ENCODE peak calls at places on chromosome 22, in six cellular contexts. Z is SK-MEL-5, P is iPS-NIHi11, T is RWPE2, W is NCI-H187 treated with DMSO at 0.1 percent for 48 hours, I is cerebellum. R is an unnamed sample.

GRCh38 chr22:43000441-43001175 is 14.3 kb downstream of the PACSIN2 start:
- DNase-seq in W (no peak), T (no peak), P (no peak), Z (no peak), I (no peak), R (no peak)

GRCh38 chr22:44692662-44693007 is 9.4 kb upstream of the PRR5 start:
- DNase-seq in P (no peak), I (no peak), Z (no peak), W (no peak), T (no peak), R (no peak)

GRCh38 chr22:48748860-48749554 is 1078.7 kb downstream of the BRD1 start:
- DNase-seq in I (no peak), Z (no peak), P (no peak), W (no peak), T (no peak), R (no peak)

GRCh38 chr22:32328306-32329201 is 29.1 kb upstream of the RFPL3 start:
- DNase-seq in T (no peak), I (no peak), P (no peak), Z (no peak), W (no peak), R (no peak)

GRCh38 chr22:26617251-26618199 is at the start of gene CRYBB1:
- DNase-seq in Z (no peak), I (no peak), P (peak; percentile 43), W (no peak), T (no peak), R (no peak)

GRCh38 chr22:35684270-35684700 is 33.4 kb upstream of the APOL5 start:
- DNase-seq in W (no peak), P (peak; percentile 37), I (no peak), T (no peak), Z (peak; percentile 58), R (no peak)

GRCh38 chr22:20741634-20742581 is 32.0 kb upstream of the SERPIND1 start:
- DNase-seq in W (no peak), I (peak; percentile 49), P (peak; percentile 75), Z (peak; percentile 65), T (no peak), R (peak; percentile 63)

GRCh38 chr22:19875061-19875530 is 20.4 kb upstream of the GNB1L start:
- DNase-seq in T (peak; percentile 56), W (no peak), I (no peak), P (no peak), Z (no peak), R (peak; percentile 18)

GRCh38 chr22:31244044-31244942 is 32.2 kb downstream of the LIMK2 start:
- DNase-seq in I (no peak), W (no peak), T (no peak), Z (no peak), P (peak; percentile 71), R (no peak)

GRCh38 chr22:38952382-38952993 is 4.9 kb upstream of the APOBEC3A start:
- DNase-seq in T (no peak), P (no peak), I (no peak), W (no peak), Z (no peak), R (no peak)

GRCh38 chr22:45548991-45549736 is 46.5 kb downstream of the FBLN1 start:
- DNase-seq in T (no peak), I (no peak), W (no peak), Z (no peak), P (peak; percentile 67), R (peak; percentile 27)

GRCh38 chr22:42158456-42159132 is 28.0 kb upstream of the CYP2D6 start:
- DNase-seq in T (no peak), Z (no peak), P (no peak), W (no peak), I (no peak), R (no peak)

GRCh38 chr22:40156001-40156516 is 21.7 kb upstream of the TNRC6B start:
- DNase-seq in Z (peak; percentile 31), W (peak; percentile 70), P (peak; percentile 59), T (peak; percentile 63), I (no peak), R (no peak)

GRCh38 chr22:43818981-43819690 is 7.0 kb upstream of the EFCAB6 start:
- DNase-seq in I (no peak), W (no peak), T (no peak), P (no peak), Z (no peak), R (no peak)

GRCh38 chr22:29873943-29874342 is 9.0 kb upstream of the MTMR3 start:
- DNase-seq in Z (no peak), T (no peak), P (no peak), I (no peak), W (no peak), R (no peak)